ENCODE peak calls at places on chromosomes 5 and 9, in six cellular contexts. J is GM12878, U is A549, K is K562, P is HepG2, Y is H1. E is an unnamed sample.

GRCh38 chr9:21535396-21535795 is 53.3 kb upstream of the IFNE start:
- DNase-seq in J (no peak), U (no peak), K (no peak), P (no peak), Y (no peak), E (no peak)

GRCh38 chr5:179720222-179720621 is 12.4 kb upstream of the MAML1 start:
- DNase-seq in J (no peak), U (no peak), K (no peak), P (no peak), Y (no peak), E (no peak)

GRCh38 chr9:9352877-9353481 is 1259.8 kb downstream of the PTPRD start:
- DNase-seq in J (no peak), U (no peak), K (peak), P (no peak), Y (no peak), E (no peak)

GRCh38 chr5:59773286-59773685 is 120.2 kb downstream of the PDE4D start:
- DNase-seq in J (no peak), U (no peak), K (no peak), P (no peak), Y (no peak), E (no peak)

GRCh38 chr5:9440517-9440916 is 105.4 kb downstream of the SEMA5A start:
- DNase-seq in J (no peak), U (no peak), K (no peak), P (no peak), Y (no peak), E (no peak)

GRCh38 chr9:93814561-93814960 is 140.6 kb downstream of the BARX1 start:
- DNase-seq in J (no peak), U (no peak), K (no peak), P (no peak), Y (no peak), E (peak)

GRCh38 chr5:173771058-173771742 is 116.9 kb upstream of the CPEB4 start:
- DNase-seq in J (no peak), U (no peak), K (peak), P (no peak), Y (no peak), E (no peak)

GRCh38 chr9:91423785-91424402 is at the start of gene NFIL3:
- DNase-seq in J (no peak), U (peak), K (peak), P (peak), Y (no peak), E (peak)

GRCh38 chr5:170307575-170308465 is 10.2 kb upstream of the LCP2 start:
- DNase-seq in J (no peak), U (peak), K (peak), P (no peak), Y (no peak), E (no peak)

GRCh38 chr9:110156902-110157301 is 51.1 kb downstream of the C9orf152 start:
- DNase-seq in J (no peak), U (no peak), K (no peak), P (no peak), Y (no peak), E (no peak)

GRCh38 chr9:22037954-22038690 is 29.0 kb upstream of the CDKN2B start:
- DNase-seq in J (no peak), U (no peak), K (no peak), P (no peak), Y (no peak), E (peak)

GRCh38 chr5:147578228-147579024 is 68.6 kb upstream of the DPYSL3 start:
- DNase-seq in J (no peak), U (peak), K (peak), P (peak), Y (no peak), E (peak)

GRCh38 chr5:61182449-61182848 is 20.2 kb upstream of the SMIM15 start:
- DNase-seq in J (no peak), U (peak), K (peak), P (no peak), Y (no peak), E (no peak)

GRCh38 chr9:107488400-107489143 is 997 bp downstream of the KLF4 start:
- DNase-seq in J (no peak), U (peak), K (no peak), P (no peak), Y (no peak), E (peak)

GRCh38 chr5:138663009-138663408 is 87.8 kb upstream of the HSPA9 start:
- DNase-seq in J (no peak), U (no peak), K (no peak), P (no peak), Y (no peak), E (peak)

GRCh38 chr9:38068866-38069628 is at the start of gene SHB:
- DNase-seq in J (no peak), U (peak), K (peak), P (peak), Y (peak), E (peak)

GRCh38 chr9:114097613-114098020 is 1.5 kb downstream of the KIF12 start:
- DNase-seq in J (no peak), U (no peak), K (no peak), P (no peak), Y (no peak), E (peak)

GRCh38 chr9:134571946-134572914 is 69.4 kb upstream of the COL5A1 start:
- DNase-seq in J (no peak), U (no peak), K (no peak), P (no peak), Y (no peak), E (no peak)

GRCh38 chr9:125561497-125562148 is 145.4 kb downstream of the MAPKAP1 start:
- DNase-seq in J (peak), U (no peak), K (no peak), P (no peak), Y (no peak), E (no peak)

GRCh38 chr9:77457916-77458592 is 190.1 kb downstream of the GNA14 start:
- DNase-seq in J (no peak), U (peak), K (peak), P (peak), Y (no peak), E (peak)

GRCh38 chr9:14415947-14416346 is 102.0 kb upstream of the NFIB start:
- DNase-seq in J (no peak), U (no peak), K (no peak), P (no peak), Y (no peak), E (no peak)

GRCh38 chr5:158755971-158756370 is 343.7 kb downstream of the EBF1 start:
- DNase-seq in J (no peak), U (no peak), K (no peak), P (no peak), Y (no peak), E (no peak)

GRCh38 chr5:111551569-111552275 is 39.4 kb upstream of the STARD4 start:
- DNase-seq in J (no peak), U (no peak), K (no peak), P (no peak), Y (no peak), E (no peak)

GRCh38 chr9:134055981-134056461 is 11.8 kb downstream of the BRD3 start:
- DNase-seq in J (no peak), U (peak), K (no peak), P (no peak), Y (no peak), E (peak)

GRCh38 chr5:368162-369084 is 46.9 kb downstream of the AHRR start:
- DNase-seq in J (peak), U (no peak), K (no peak), P (no peak), Y (no peak), E (no peak)

GRCh38 chr5:369151-369939 is 47.8 kb downstream of the AHRR start:
- DNase-seq in J (peak), U (no peak), K (no peak), P (no peak), Y (no peak), E (no peak)

GRCh38 chr5:370311-370958 is 48.9 kb downstream of the AHRR start:
- DNase-seq in J (no peak), U (no peak), K (no peak), P (no peak), Y (no peak), E (no peak)

GRCh38 chr5:366541-367357 is 45.2 kb downstream of the AHRR start:
- DNase-seq in J (no peak), U (no peak), K (no peak), P (no peak), Y (no peak), E (no peak)

DNA sequence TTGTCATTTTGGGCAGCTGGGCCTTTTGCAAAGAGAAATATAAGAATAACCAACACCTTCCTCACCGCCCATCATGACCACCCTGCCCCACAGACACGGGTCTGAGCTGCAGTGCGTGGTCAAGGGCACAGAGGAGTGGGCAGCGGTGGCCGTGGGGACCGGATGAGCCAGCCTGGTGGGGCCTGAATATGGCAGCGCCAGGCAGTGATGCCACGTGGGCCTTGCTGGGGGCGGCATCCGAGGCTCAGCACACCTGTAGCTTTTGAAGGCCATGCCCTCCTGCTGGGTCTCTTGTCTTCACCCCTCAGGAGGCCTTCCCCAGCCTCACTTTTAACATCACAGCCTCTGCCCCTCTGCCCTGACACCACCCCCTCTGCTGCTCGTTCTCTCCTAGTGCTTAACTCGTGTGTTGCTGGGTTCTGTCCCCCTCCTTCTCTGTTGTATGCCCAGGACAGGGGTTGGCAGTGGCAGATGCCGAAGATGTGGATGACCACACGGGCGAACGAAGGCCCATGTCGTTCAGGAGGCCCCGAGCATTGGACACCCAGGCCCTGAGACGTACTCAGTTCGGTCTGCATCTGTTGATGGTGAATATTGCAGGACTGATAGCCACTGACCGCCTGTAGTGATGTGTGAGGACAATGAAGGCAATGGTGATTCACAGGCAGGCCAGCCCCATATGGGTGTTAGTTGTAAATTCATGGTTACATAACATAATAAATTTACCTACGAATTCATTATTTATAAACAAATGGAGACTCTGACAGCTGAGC is 46.0 kb downstream of the AHRR start:
- DNase-seq in J (no peak), U (no peak), K (no peak), P (no peak), Y (no peak), E (no peak)
- TF ChIP-seq CHD2 in J (no peak), U (no peak), K (no peak), P (no peak), Y (no peak), E (no peak)

GRCh38 chr5:144017631-144018030 is 152.8 kb downstream of the YIPF5 start:
- DNase-seq in J (no peak), U (no peak), K (no peak), P (no peak), Y (no peak), E (peak)
- TF ChIP-seq CHD2 in J (no peak), U (no peak), K (no peak), P (no peak), Y (no peak), E (no peak)

GRCh38 chr9:34046784-34047379 is 1.8 kb downstream of the UBAP2 start:
- DNase-seq in J (peak), U (no peak), K (no peak), P (no peak), Y (no peak), E (peak)
- TF ChIP-seq CHD2 in J (no peak), U (no peak), K (no peak), P (no peak), Y (no peak), E (no peak)

DNA sequence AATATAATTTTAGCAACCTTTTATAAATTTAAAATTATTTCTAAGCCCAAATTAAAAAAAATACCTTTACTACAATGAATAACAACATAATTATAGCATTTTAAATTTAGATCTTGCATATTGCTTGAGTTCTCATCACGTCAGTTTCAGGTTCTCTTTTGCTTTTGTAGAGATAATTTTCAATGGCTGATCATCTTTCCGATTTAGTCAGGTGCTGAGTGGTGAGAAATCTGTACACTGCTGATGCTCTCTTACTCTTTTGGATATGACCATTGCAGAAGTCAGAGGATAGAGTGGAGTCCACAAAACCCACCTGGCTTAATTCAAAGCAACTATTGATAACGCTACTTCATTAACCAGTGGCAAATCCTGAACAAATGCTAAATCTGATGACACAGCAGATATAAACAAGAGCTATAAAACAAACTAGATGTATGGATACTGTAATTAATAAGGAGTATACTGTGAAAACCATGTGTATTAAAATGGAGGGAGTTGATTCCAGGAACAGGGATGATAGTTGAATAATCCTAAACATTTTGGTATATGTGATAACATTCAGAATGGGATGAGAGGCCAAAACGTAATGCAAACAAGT is 394.8 kb downstream of the CSNK1G3 start:
- DNase-seq in J (no peak), U (no peak), K (no peak), P (no peak), Y (no peak), E (no peak)
- TF ChIP-seq CHD2 in J (no peak), U (no peak), K (no peak), P (no peak), Y (no peak), E (no peak)

DNA sequence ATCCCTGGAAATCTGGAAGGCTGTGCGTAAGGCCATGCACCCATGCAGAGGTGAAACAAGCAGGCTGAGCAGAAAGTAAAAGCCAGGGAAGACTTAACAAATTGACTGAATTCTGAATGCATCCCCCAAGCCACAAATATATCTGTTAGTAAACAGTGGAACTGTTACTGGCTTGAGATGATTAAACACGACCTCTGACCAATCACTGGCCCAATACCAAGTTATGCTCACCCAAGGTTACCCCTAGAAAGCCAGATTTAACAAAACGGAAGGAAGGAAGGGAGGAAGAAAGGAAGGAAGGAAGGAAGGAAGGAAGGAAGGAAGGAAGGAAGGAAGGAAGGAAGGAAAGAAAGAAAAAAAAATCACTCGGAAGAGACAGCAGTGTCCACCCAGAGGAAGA is 215.8 kb upstream of the CCNG1 start:
- DNase-seq in J (no peak), U (no peak), K (no peak), P (no peak), Y (no peak), E (no peak)
- TF ChIP-seq CHD2 in J (no peak), U (no peak), K (no peak), P (no peak), Y (no peak), E (no peak)